ENCODE peak calls at places on chromosomes 13 and 19, in eight cellular contexts. D is heart left ventricle; C is IMR-90; J is hepatocyte; H is uterus; F is bronchial epithelial cell; I is breast epithelium; K is CD4-positive, alpha-beta T cell. T is an unnamed sample.
A peak's percentile ranks its signal among the peaks of the same experiment; 100 is the strongest.

GRCh38 chr13:73983109-73983508 is 151.1 kb downstream of the KLF12 start:
- DNase-seq in D (no peak), C (no peak), F (no peak), J (no peak), I (no peak), H (no peak), K (no peak), T (no peak)

GRCh38 chr19:57656346-57656745 is 12.4 kb upstream of the ZSCAN4 start:
- DNase-seq in K (no peak), F (peak; percentile 46), C (no peak), H (no peak), I (no peak), D (no peak), J (no peak), T (no peak)

GRCh38 chr13:106917024-106917491 is 349.1 kb upstream of the ARGLU1 start:
- DNase-seq in C (no peak), H (no peak), F (no peak), J (no peak), I (no peak), K (no peak), D (peak; percentile 52), T (peak; percentile 29)

GRCh38 chr13:62119739-62120700 is 704.4 kb upstream of the PCDH20 start:
- DNase-seq in J (peak; percentile 30), H (no peak), I (no peak), C (peak; percentile 17), D (no peak), F (peak; percentile 12), K (no peak), T (no peak)

GRCh38 chr13:42116225-42116624 is 67.8 kb downstream of the DGKH start:
- DNase-seq in I (no peak), H (no peak), J (no peak), D (no peak), C (no peak), F (peak; percentile 84), K (no peak), T (no peak)

GRCh38 chr13:97448503-97449251 is 14.7 kb downstream of the RAP2A start:
- DNase-seq in I (no peak), J (no peak), H (no peak), K (no peak), C (no peak), D (no peak), F (no peak), T (no peak)

GRCh38 chr13:101111894-101112293 is 304.4 kb downstream of the NALCN start:
- DNase-seq in C (peak; percentile 55), D (no peak), I (no peak), K (no peak), J (no peak), F (peak; percentile 7), H (no peak), T (no peak)

GRCh38 chr13:113297370-113297871 is 382 bp downstream of the LAMP1 start:
- DNase-seq in H (no peak), I (peak; percentile 26), F (peak; percentile 26), D (peak; percentile 25), K (peak; percentile 11), J (peak; percentile 34), C (no peak), T (peak; percentile 51)

GRCh38 chr13:105213512-105213911 is 1322.0 kb downstream of the EFNB2 start:
- DNase-seq in K (no peak), D (no peak), C (no peak), I (no peak), J (no peak), H (no peak), F (peak; percentile 69), T (peak; percentile 23)

GRCh38 chr13:110799246-110800236 is 86.0 kb downstream of the ING1 start:
- DNase-seq in H (peak; percentile 76), I (no peak), D (peak; percentile 64), J (peak; percentile 73), K (no peak), F (no peak), C (peak; percentile 95), T (no peak)

GRCh38 chr13:73422973-73423372 is 364.2 kb downstream of the KLF5 start:
- DNase-seq in I (no peak), F (no peak), H (no peak), K (no peak), D (no peak), C (no peak), J (peak; percentile 25), T (no peak)

GRCh38 chr13:92739306-92739818 is 487.2 kb upstream of the GPC6 start:
- DNase-seq in D (no peak), I (no peak), H (no peak), J (no peak), K (no peak), F (no peak), C (peak; percentile 5), T (no peak)

GRCh38 chr13:94416454-94417080 is 62.9 kb downstream of the DCT start:
- DNase-seq in F (peak; percentile 29), K (no peak), H (no peak), I (no peak), D (no peak), J (peak; percentile 71), C (peak; percentile 24), T (peak; percentile 37)

GRCh38 chr13:20057214-20057613 is 98.7 kb downstream of the ZMYM2 start:
- DNase-seq in D (no peak), I (no peak), C (no peak), K (no peak), H (no peak), J (no peak), F (no peak), T (no peak)

GRCh38 chr13:39836038-39836437 is 180.6 kb downstream of the COG6 start:
- DNase-seq in I (no peak), F (peak; percentile 93), H (no peak), K (no peak), J (no peak), C (no peak), D (no peak), T (no peak)

GRCh38 chr13:20425819-20426219 is 99.8 kb downstream of the CRYL1 start:
- DNase-seq in C (no peak), H (no peak), I (no peak), K (no peak), F (peak; percentile 37), D (no peak), J (no peak), T (peak; percentile 59)

GRCh38 chr19:313169-313987 is 22.2 kb upstream of the PLPP2 start:
- DNase-seq in D (no peak), H (no peak), J (no peak), K (no peak), I (no peak), F (no peak), C (no peak), T (no peak)

GRCh38 chr19:315811-316210 is 24.6 kb upstream of the PLPP2 start:
- DNase-seq in K (no peak), C (no peak), I (no peak), D (no peak), J (no peak), F (no peak), H (no peak), T (no peak)

GRCh38 chr19:318509-318774 is 26.2 kb downstream of the MIER2 start:
- DNase-seq in J (no peak), I (no peak), C (no peak), K (no peak), F (no peak), H (no peak), D (no peak), T (no peak)

GRCh38 chr19:313988-314815 is 23.0 kb upstream of the PLPP2 start:
- DNase-seq in C (no peak), K (no peak), H (no peak), I (no peak), J (no peak), D (no peak), F (no peak), T (no peak)

DNA sequence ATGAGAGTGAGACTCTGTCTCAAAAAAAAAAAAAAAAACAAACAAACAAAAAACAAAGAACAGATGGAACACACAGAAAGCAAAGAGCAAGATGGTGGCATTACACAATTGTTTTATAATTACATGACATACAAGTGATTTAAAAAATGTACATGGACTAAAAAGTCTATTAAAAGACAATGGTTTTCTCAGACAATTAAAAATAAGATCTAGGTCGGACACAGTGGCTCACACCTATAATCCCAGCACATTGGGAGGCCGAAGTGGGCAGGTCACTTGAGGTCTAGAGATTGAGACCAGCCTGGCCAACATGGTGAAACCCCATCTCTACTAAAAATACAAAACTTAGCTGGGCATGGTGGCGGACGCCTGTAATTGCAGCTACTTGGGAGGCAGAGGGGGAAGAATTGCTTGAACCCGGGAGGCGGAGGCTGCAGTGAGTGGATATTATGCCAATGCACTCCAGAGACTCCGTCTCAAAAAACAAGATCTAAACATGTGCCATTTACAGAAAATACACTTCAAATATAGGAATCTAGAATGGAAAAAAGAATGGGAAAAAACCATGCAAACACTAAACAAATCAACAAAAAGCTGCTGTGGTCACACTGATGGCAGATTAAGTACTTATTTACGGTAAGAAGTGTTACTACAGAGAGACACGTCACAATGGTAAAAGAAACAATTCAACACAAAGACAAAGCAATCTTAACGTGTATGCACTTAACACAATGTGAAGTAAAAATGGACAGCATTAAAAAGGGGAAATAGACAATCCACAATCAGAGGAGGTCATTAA is 26.7 kb downstream of the MIER2 start:
- DNase-seq in H (no peak), J (no peak), I (no peak), C (no peak), K (no peak), D (no peak), F (no peak), T (no peak)
- TF ChIP-seq CTCF in H (no peak), J (no peak), I (no peak), C (no peak), K (no peak), D (no peak), F (no peak), T (peak; percentile 34)

DNA sequence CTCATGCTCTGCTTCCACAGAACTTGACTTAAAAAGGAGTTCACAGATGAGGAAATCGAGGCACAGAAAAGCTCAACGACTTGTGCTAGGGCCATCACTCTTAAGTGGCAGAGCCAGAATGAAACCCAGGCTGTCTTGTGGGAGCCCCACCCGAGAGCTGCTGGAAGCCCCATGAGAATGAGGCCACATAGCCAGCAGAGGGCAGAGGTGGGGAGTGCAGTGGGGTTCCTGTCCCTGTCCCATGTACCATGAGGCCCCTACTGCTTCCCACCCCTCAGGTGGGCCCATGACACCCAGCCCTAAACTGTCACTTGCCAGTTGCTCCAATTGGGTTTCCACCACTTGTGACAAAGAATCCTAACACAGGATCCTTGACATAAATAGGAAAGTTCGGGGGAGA is 175.9 kb downstream of the IRS2 start:
- DNase-seq in H (no peak), D (peak; percentile 35), C (no peak), J (peak; percentile 28), K (peak; percentile 18), I (no peak), F (peak; percentile 22), T (no peak)
- TF ChIP-seq CTCF in H (no peak), D (peak; percentile 47), C (peak; percentile 30), J (peak; percentile 19), K (peak; percentile 45), I (no peak), F (peak; percentile 70), T (no peak)

DNA sequence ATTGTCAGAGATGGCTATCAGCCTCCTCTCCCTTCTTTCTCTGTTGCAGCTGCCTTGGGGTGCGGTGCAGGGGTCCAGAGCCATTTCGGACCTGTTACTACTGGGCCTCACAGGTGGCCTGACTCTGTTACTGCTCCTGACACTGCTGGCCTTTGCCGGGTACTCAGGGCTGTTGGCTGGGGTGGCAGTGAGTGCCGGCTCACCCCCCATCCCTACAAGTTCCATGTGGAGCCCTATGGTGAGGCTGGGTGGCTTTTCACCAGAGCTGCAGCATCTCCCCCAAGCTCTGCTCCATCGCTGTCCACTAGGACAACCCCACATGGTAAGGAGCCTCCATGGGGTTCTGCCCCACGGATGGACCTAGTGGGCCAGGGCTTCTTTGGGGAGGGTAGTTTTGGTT is 13.7 kb upstream of the ZNF492 start:
- DNase-seq in H (no peak), J (no peak), F (no peak), I (no peak), D (no peak), C (no peak), K (no peak), T (no peak)
- TF ChIP-seq CTCF in H (no peak), J (no peak), F (no peak), I (no peak), D (no peak), C (no peak), K (no peak), T (no peak)

GRCh38 chr19:19532806-19533701 is 4.3 kb downstream of the YJEFN3 start:
- DNase-seq in J (no peak), I (no peak), C (no peak), F (no peak), D (no peak), H (no peak), K (no peak), T (no peak)
- TF ChIP-seq CTCF in J (no peak), I (no peak), C (no peak), F (no peak), D (no peak), H (no peak), K (no peak), T (no peak)

T was measured in glutamatergic neuron.